ENCODE peak calls at places on chromosomes 5 and 9, in six cellular contexts. I, A, E, V, K and R are unnamed samples.

GRCh38 chr9:124392254-124392653 is 23.0 kb downstream of the PSMB7 start:
- DNase-seq in E (no peak), K (no peak), A (no peak), I (no peak), V (no peak), R (no peak)

GRCh38 chr5:51345106-51345505 is 38.1 kb upstream of the ISL1 start:
- DNase-seq in V (no peak), I (no peak), K (no peak), E (no peak), A (no peak), R (peak)

GRCh38 chr9:93893899-93894690 is 61.1 kb downstream of the BARX1 start:
- DNase-seq in I (no peak), V (no peak), A (no peak), K (no peak), E (peak), R (no peak)

GRCh38 chr5:38551020-38552017 is 5.1 kb downstream of the LIFR start:
- DNase-seq in K (no peak), V (no peak), E (no peak), A (peak), I (no peak), R (peak)

GRCh38 chr5:56145511-56145910 is 87.6 kb downstream of the ANKRD55 start:
- DNase-seq in E (no peak), V (no peak), A (no peak), K (no peak), I (no peak), R (no peak)

GRCh38 chr9:98974994-98975712 is 31.4 kb downstream of the COL15A1 start:
- DNase-seq in I (peak), E (peak), A (peak), V (peak), K (peak), R (peak)

GRCh38 chr5:9348296-9348996 is 197.4 kb downstream of the SEMA5A start:
- DNase-seq in V (no peak), K (no peak), A (no peak), I (no peak), E (no peak), R (peak)

GRCh38 chr9:93814561-93814960 is 140.6 kb downstream of the BARX1 start:
- DNase-seq in V (peak), K (no peak), A (no peak), E (no peak), I (no peak), R (no peak)

GRCh38 chr9:87556821-87557220 is 59.2 kb downstream of the DAPK1 start:
- DNase-seq in E (no peak), V (no peak), A (no peak), I (no peak), K (no peak), R (no peak)

GRCh38 chr9:17462869-17463464 is 115.9 kb upstream of the SH3GL2 start:
- DNase-seq in I (no peak), V (no peak), E (no peak), K (peak), A (peak), R (peak)

GRCh38 chr5:90533794-90534193 is 4.4 kb upstream of the LYSMD3 start:
- DNase-seq in I (no peak), V (no peak), K (no peak), A (no peak), E (no peak), R (no peak)

GRCh38 chr9:129363216-129363873 is 185.3 kb upstream of the IER5L start:
- DNase-seq in I (no peak), A (no peak), E (no peak), K (no peak), V (no peak), R (no peak)